ENCODE peak calls at places on chromosome X, in six cellular contexts. M is EL, E is germinal center, V is substantia nigra, Q is posterior vena cava, O is NCI-H748 treated with DMSO at 0.1 percent for 48 hours. S is an unnamed sample.

GRCh38 chrX:4268676-4269075 is 555.2 kb upstream of the PRKX start:
- DNase-seq in Q (no peak), O (no peak), V (no peak), M (no peak), E (no peak), S (no peak)

GRCh38 chrX:120302434-120302833 is 8.8 kb downstream of the TMEM255A start:
- DNase-seq in M (peak; percentile 1), V (no peak), O (no peak), E (peak; percentile 50), Q (no peak), S (peak; percentile 92)

GRCh38 chrX:65196758-65197371 is 220.6 kb upstream of the ZC4H2 start:
- DNase-seq in Q (no peak), M (no peak), O (no peak), V (no peak), E (peak; percentile 2), S (peak; percentile 28)

GRCh38 chrX:131067846-131068745 is 9.9 kb downstream of the ARHGAP36 start:
- DNase-seq in M (no peak), E (no peak), Q (no peak), V (no peak), O (no peak), S (no peak)

GRCh38 chrX:19122641-19123009 is 357 bp upstream of the ADGRG2 start:
- DNase-seq in E (no peak), O (no peak), V (no peak), Q (no peak), M (no peak), S (no peak)

GRCh38 chrX:129606918-129607317 is 47.8 kb downstream of the APLN start:
- DNase-seq in V (peak; percentile 25), M (peak; percentile 47), O (peak; percentile 39), E (peak; percentile 58), Q (no peak), S (peak; percentile 61)

GRCh38 chrX:112889400-112889799 is 48.8 kb upstream of the AMOT start:
- DNase-seq in E (no peak), M (no peak), O (no peak), V (no peak), Q (no peak), S (no peak)

GRCh38 chrX:40122487-40122886 is 24.7 kb upstream of the BCOR start:
- DNase-seq in Q (no peak), E (no peak), V (no peak), M (no peak), O (no peak), S (no peak)

GRCh38 chrX:140723251-140723650 is 13.7 kb downstream of the LINC00632 start:
- DNase-seq in O (no peak), M (no peak), Q (no peak), V (no peak), E (no peak), S (no peak)

GRCh38 chrX:375181-376036 is 11.3 kb downstream of the PPP2R3B start:
- DNase-seq in V (no peak), Q (no peak), M (no peak), O (no peak), E (no peak), S (no peak)

GRCh38 chrX:64306712-64307111 is 76.3 kb upstream of the ASB12 start:
- DNase-seq in V (no peak), O (no peak), Q (no peak), E (no peak), M (no peak), S (no peak)

GRCh38 chrX:54807524-54808108 is at the start of gene MAGED2:
- DNase-seq in O (peak; percentile 18), E (peak; percentile 12), M (no peak), V (peak; percentile 22), Q (no peak), S (peak; percentile 12)

GRCh38 chrX:40418413-40419195 is 162.2 kb upstream of the ATP6AP2 start:
- DNase-seq in Q (no peak), O (no peak), M (no peak), V (no peak), E (no peak), S (no peak)

GRCh38 chrX:145405012-145405411 is 157.7 kb downstream of the SPANXN1 start:
- DNase-seq in O (peak; percentile 1), M (peak; percentile 0), Q (no peak), V (peak; percentile 0), E (peak; percentile 1), S (peak; percentile 43)

GRCh38 chrX:66002832-66003680 is 36.8 kb downstream of the VSIG4 start:
- DNase-seq in O (no peak), V (no peak), E (no peak), M (no peak), Q (no peak), S (no peak)

GRCh38 chrX:144616317-144616716 is 631.0 kb upstream of the SPANXN1 start:
- DNase-seq in V (no peak), Q (no peak), O (no peak), M (no peak), E (no peak), S (no peak)

GRCh38 chrX:119646515-119646914 is 40.3 kb upstream of the NKRF start:
- DNase-seq in Q (no peak), E (no peak), V (no peak), O (no peak), M (no peak), S (no peak)

GRCh38 chrX:143580266-143580665 is 55.6 kb downstream of the SLITRK4 start:
- DNase-seq in O (no peak), V (no peak), M (no peak), E (no peak), Q (no peak), S (no peak)

GRCh38 chrX:124151195-124151594 is 181.3 kb upstream of the TEX13D start:
- DNase-seq in M (no peak), O (no peak), Q (no peak), V (no peak), E (no peak), S (no peak)

GRCh38 chrX:39688576-39689373 is 409.0 kb downstream of the BCOR start:
- DNase-seq in Q (peak; percentile 86), E (peak; percentile 10), O (peak; percentile 20), M (peak; percentile 48), V (peak; percentile 62), S (peak; percentile 59)

GRCh38 chrX:4588893-4589292 is 875.4 kb upstream of the PRKX start:
- DNase-seq in M (no peak), Q (no peak), E (no peak), V (no peak), O (no peak), S (no peak)

GRCh38 chrX:120824021-120824420 is 51.6 kb downstream of the CT47B1 start:
- DNase-seq in O (no peak), M (peak; percentile 1), E (no peak), Q (no peak), V (no peak), S (no peak)

GRCh38 chrX:76026751-76027150 is 146.1 kb upstream of the PBDC1 start:
- DNase-seq in O (no peak), E (no peak), Q (no peak), M (no peak), V (no peak), S (no peak)

GRCh38 chrX:13891367-13892146 is 74.7 kb upstream of the GPM6B start:
- DNase-seq in M (no peak), E (no peak), Q (no peak), O (no peak), V (peak; percentile 37), S (no peak)

GRCh38 chrX:154437398-154437752 is 421 bp downstream of the GDI1 start:
- DNase-seq in V (peak; percentile 34), M (no peak), O (no peak), E (no peak), Q (no peak), S (no peak)

GRCh38 chrX:101462892-101463291 is 22.4 kb upstream of the ARMCX4 start:
- DNase-seq in M (peak; percentile 13), V (no peak), E (peak; percentile 4), Q (no peak), O (peak; percentile 0), S (peak; percentile 44)

GRCh38 chrX:30590368-30590767 is 12.8 kb upstream of the TASL start:
- DNase-seq in O (no peak), M (no peak), Q (no peak), V (no peak), E (no peak), S (no peak)

GRCh38 chrX:144840616-144841015 is 406.7 kb upstream of the SPANXN1 start:
- DNase-seq in Q (no peak), V (no peak), M (no peak), O (no peak), E (no peak), S (no peak)

GRCh38 chrX:53073115-53073581 is 9.0 kb upstream of the TSPYL2 start:
- DNase-seq in E (no peak), V (no peak), Q (no peak), M (no peak), O (peak; percentile 20), S (peak; percentile 36)

GRCh38 chrX:41875142-41875541 is 48.2 kb downstream of the CASK start:
- DNase-seq in O (no peak), M (no peak), Q (no peak), V (no peak), E (no peak), S (no peak)